ENCODE peak calls at places on chromosomes 12 and 14, in ten cellular contexts. M is stomach; T is RPMI8226; B is left cardiac atrium; X is A549; R is T-helper 2 cell; K is NCI-H82; D is cardiac fibroblast; Y is activated CD8-positive, alpha-beta memory T cell treated with anti-CD3 and anti-CD28 coated beads for 1 hour; J is activated T-cell treated with anti-CD3 and anti-CD28 coated beads, Interleukin-2, amount 50 U/mL, for 48 hours. I is an unnamed sample.

GRCh38 chr14:81303258-81303935 is 82.6 kb upstream of the GTF2A1 start:
- DNase-seq in D (no peak), X (peak), J (peak), R (peak), K (no peak), Y (no peak), T (peak), B (no peak), M (peak), I (no peak)

GRCh38 chr12:115572440-115572839 is 705.1 kb downstream of the MED13L start:
- DNase-seq in X (no peak), B (no peak), R (no peak), Y (no peak), K (no peak), M (no peak), J (no peak), D (peak), T (no peak), I (no peak)

GRCh38 chr14:100677925-100678765 is 48.5 kb upstream of the DLK1 start:
- DNase-seq in K (peak), T (peak), Y (no peak), M (peak), B (peak), R (no peak), J (no peak), D (no peak), X (no peak), I (peak)

GRCh38 chr12:78293039-78293686 is 462.5 kb downstream of the NAV3 start:
- DNase-seq in R (no peak), J (no peak), B (no peak), T (no peak), M (no peak), D (peak), X (peak), K (no peak), Y (no peak), I (no peak)

GRCh38 chr12:105588126-105588525 is 257.6 kb downstream of the C12orf75 start:
- DNase-seq in Y (no peak), D (no peak), X (no peak), K (no peak), J (no peak), R (no peak), T (no peak), M (no peak), B (no peak), I (no peak)

GRCh38 chr14:92914087-92914656 is 8.8 kb upstream of the CHGA start:
- DNase-seq in Y (no peak), T (peak), J (peak), B (no peak), R (peak), M (no peak), X (no peak), K (no peak), D (peak), I (no peak)

GRCh38 chr12:101773560-101774206 is 34.4 kb upstream of the SYCP3 start:
- DNase-seq in K (peak), J (peak), B (peak), M (peak), D (peak), T (peak), R (peak), X (peak), Y (peak), I (peak)

GRCh38 chr12:89346741-89347324 is 5.5 kb downstream of the DUSP6 start:
- DNase-seq in T (peak), D (peak), R (no peak), J (no peak), X (no peak), B (peak), K (peak), Y (no peak), M (no peak), I (peak)

GRCh38 chr12:119797090-119797489 is 80.0 kb downstream of the CIT start:
- DNase-seq in J (no peak), B (no peak), K (no peak), X (no peak), Y (no peak), T (no peak), M (no peak), R (no peak), D (no peak), I (no peak)

GRCh38 chr12:81598205-81598604 is 160.9 kb downstream of the PPFIA2 start:
- DNase-seq in M (no peak), D (no peak), X (no peak), J (no peak), Y (no peak), K (peak), B (no peak), R (no peak), T (no peak), I (no peak)

GRCh38 chr12:115010324-115010995 is 326.5 kb upstream of the TBX3 start:
- DNase-seq in B (no peak), X (no peak), J (no peak), D (peak), R (no peak), K (no peak), T (no peak), Y (no peak), M (no peak), I (no peak)

GRCh38 chr12:80849367-80849766 is 88.4 kb downstream of the LIN7A start:
- DNase-seq in D (no peak), Y (no peak), M (no peak), J (no peak), X (no peak), T (no peak), K (no peak), B (no peak), R (no peak), I (no peak)

GRCh38 chr12:42735869-42736361 is 146.4 kb upstream of the PRICKLE1 start:
- DNase-seq in J (no peak), T (no peak), Y (no peak), X (no peak), K (no peak), R (no peak), B (peak), D (no peak), M (no peak), I (no peak)